ENCODE peak calls at places on chromosomes 16 and 17, in nine cellular contexts. One of them, this sample, is unnamed.

GRCh38 chr17:45160505-45161287 is 979 bp upstream of the HEXIM2 start:
- DNase-seq in activated CD4-positive, alpha-beta T cell treated with anti-CD3 and anti-CD28 coated beads, Interleukin-2, amount 10 ng/mL, durations not matched to agents 24 days and 14 days: peak; percentile 88
- DNase-seq in NCI-H460: peak; percentile 51
- DNase-seq in choroid plexus epithelial cell: peak; percentile 74
- DNase-seq in T-cell: peak; percentile 49
- DNase-seq in stimulated activated CD8-positive, alpha-beta memory T cell treated with anti-CD3 and anti-CD28 coated beads, Interleukin-7, amount 100 ng/mL, for 24 hours: no peak
- DNase-seq in stimulated activated CD4-positive, alpha-beta T cell treated with anti-CD3 and anti-CD28 coated beads, Interleukin-2, amount 100 ng/mL, for 48 hours: peak; percentile 39
- DNase-seq in progenitor cell of endocrine pancreas: peak; percentile 78
- DNase-seq in SHP77 treated with DMSO at 0.1 percent for 48 hours: no peak
- DNase-seq in this sample: peak; percentile 74

GRCh38 chr17:1627219-1627986 is 1.2 kb downstream of the SLC43A2 start:
- DNase-seq in activated CD4-positive, alpha-beta T cell treated with anti-CD3 and anti-CD28 coated beads, Interleukin-2, amount 10 ng/mL, durations not matched to agents 24 days and 14 days: peak; percentile 66
- DNase-seq in NCI-H460: no peak
- DNase-seq in choroid plexus epithelial cell: no peak
- DNase-seq in T-cell: no peak
- DNase-seq in stimulated activated CD8-positive, alpha-beta memory T cell treated with anti-CD3 and anti-CD28 coated beads, Interleukin-7, amount 100 ng/mL, for 24 hours: no peak
- DNase-seq in stimulated activated CD4-positive, alpha-beta T cell treated with anti-CD3 and anti-CD28 coated beads, Interleukin-2, amount 100 ng/mL, for 48 hours: no peak
- DNase-seq in progenitor cell of endocrine pancreas: no peak
- DNase-seq in SHP77 treated with DMSO at 0.1 percent for 48 hours: no peak
- DNase-seq in this sample: no peak

GRCh38 chr16:12613131-12613991 is 190.3 kb downstream of the CPPED1 start:
- DNase-seq in activated CD4-positive, alpha-beta T cell treated with anti-CD3 and anti-CD28 coated beads, Interleukin-2, amount 10 ng/mL, durations not matched to agents 24 days and 14 days: no peak
- DNase-seq in NCI-H460: no peak
- DNase-seq in choroid plexus epithelial cell: peak; percentile 8
- DNase-seq in T-cell: no peak
- DNase-seq in stimulated activated CD8-positive, alpha-beta memory T cell treated with anti-CD3 and anti-CD28 coated beads, Interleukin-7, amount 100 ng/mL, for 24 hours: no peak
- DNase-seq in stimulated activated CD4-positive, alpha-beta T cell treated with anti-CD3 and anti-CD28 coated beads, Interleukin-2, amount 100 ng/mL, for 48 hours: peak; percentile 37
- DNase-seq in progenitor cell of endocrine pancreas: no peak
- DNase-seq in SHP77 treated with DMSO at 0.1 percent for 48 hours: no peak
- DNase-seq in this sample: peak; percentile 13

GRCh38 chr16:8109510-8110369 is 480.6 kb downstream of the TMEM114 start:
- DNase-seq in activated CD4-positive, alpha-beta T cell treated with anti-CD3 and anti-CD28 coated beads, Interleukin-2, amount 10 ng/mL, durations not matched to agents 24 days and 14 days: no peak
- DNase-seq in NCI-H460: no peak
- DNase-seq in choroid plexus epithelial cell: no peak
- DNase-seq in T-cell: no peak
- DNase-seq in stimulated activated CD8-positive, alpha-beta memory T cell treated with anti-CD3 and anti-CD28 coated beads, Interleukin-7, amount 100 ng/mL, for 24 hours: no peak
- DNase-seq in stimulated activated CD4-positive, alpha-beta T cell treated with anti-CD3 and anti-CD28 coated beads, Interleukin-2, amount 100 ng/mL, for 48 hours: no peak
- DNase-seq in progenitor cell of endocrine pancreas: no peak
- DNase-seq in SHP77 treated with DMSO at 0.1 percent for 48 hours: peak; percentile 75
- DNase-seq in this sample: no peak

GRCh38 chr16:27474041-27474440 is 72.1 kb downstream of the IL21R start:
- DNase-seq in activated CD4-positive, alpha-beta T cell treated with anti-CD3 and anti-CD28 coated beads, Interleukin-2, amount 10 ng/mL, durations not matched to agents 24 days and 14 days: no peak
- DNase-seq in NCI-H460: no peak
- DNase-seq in choroid plexus epithelial cell: no peak
- DNase-seq in T-cell: no peak
- DNase-seq in stimulated activated CD8-positive, alpha-beta memory T cell treated with anti-CD3 and anti-CD28 coated beads, Interleukin-7, amount 100 ng/mL, for 24 hours: no peak
- DNase-seq in stimulated activated CD4-positive, alpha-beta T cell treated with anti-CD3 and anti-CD28 coated beads, Interleukin-2, amount 100 ng/mL, for 48 hours: no peak
- DNase-seq in progenitor cell of endocrine pancreas: no peak
- DNase-seq in SHP77 treated with DMSO at 0.1 percent for 48 hours: no peak
- DNase-seq in this sample: no peak

GRCh38 chr16:60203525-60204124 is 1469.5 kb upstream of the GOT2 start:
- DNase-seq in activated CD4-positive, alpha-beta T cell treated with anti-CD3 and anti-CD28 coated beads, Interleukin-2, amount 10 ng/mL, durations not matched to agents 24 days and 14 days: no peak
- DNase-seq in NCI-H460: peak; percentile 33
- DNase-seq in choroid plexus epithelial cell: peak; percentile 47
- DNase-seq in T-cell: no peak
- DNase-seq in stimulated activated CD8-positive, alpha-beta memory T cell treated with anti-CD3 and anti-CD28 coated beads, Interleukin-7, amount 100 ng/mL, for 24 hours: no peak
- DNase-seq in stimulated activated CD4-positive, alpha-beta T cell treated with anti-CD3 and anti-CD28 coated beads, Interleukin-2, amount 100 ng/mL, for 48 hours: no peak
- DNase-seq in progenitor cell of endocrine pancreas: no peak
- DNase-seq in SHP77 treated with DMSO at 0.1 percent for 48 hours: no peak
- DNase-seq in this sample: no peak

GRCh38 chr17:1112875-1113274 is 66.9 kb downstream of the ABR start:
- DNase-seq in activated CD4-positive, alpha-beta T cell treated with anti-CD3 and anti-CD28 coated beads, Interleukin-2, amount 10 ng/mL, durations not matched to agents 24 days and 14 days: no peak
- DNase-seq in NCI-H460: no peak
- DNase-seq in choroid plexus epithelial cell: no peak
- DNase-seq in T-cell: no peak
- DNase-seq in stimulated activated CD8-positive, alpha-beta memory T cell treated with anti-CD3 and anti-CD28 coated beads, Interleukin-7, amount 100 ng/mL, for 24 hours: no peak
- DNase-seq in stimulated activated CD4-positive, alpha-beta T cell treated with anti-CD3 and anti-CD28 coated beads, Interleukin-2, amount 100 ng/mL, for 48 hours: no peak
- DNase-seq in progenitor cell of endocrine pancreas: no peak
- DNase-seq in SHP77 treated with DMSO at 0.1 percent for 48 hours: no peak
- DNase-seq in this sample: no peak

GRCh38 chr17:45964634-45965033 is 34.4 kb upstream of the STH start:
- DNase-seq in activated CD4-positive, alpha-beta T cell treated with anti-CD3 and anti-CD28 coated beads, Interleukin-2, amount 10 ng/mL, durations not matched to agents 24 days and 14 days: no peak
- DNase-seq in NCI-H460: no peak
- DNase-seq in choroid plexus epithelial cell: no peak
- DNase-seq in T-cell: no peak
- DNase-seq in stimulated activated CD8-positive, alpha-beta memory T cell treated with anti-CD3 and anti-CD28 coated beads, Interleukin-7, amount 100 ng/mL, for 24 hours: no peak
- DNase-seq in stimulated activated CD4-positive, alpha-beta T cell treated with anti-CD3 and anti-CD28 coated beads, Interleukin-2, amount 100 ng/mL, for 48 hours: no peak
- DNase-seq in progenitor cell of endocrine pancreas: no peak
- DNase-seq in SHP77 treated with DMSO at 0.1 percent for 48 hours: no peak
- DNase-seq in this sample: no peak

GRCh38 chr17:45091778-45092425 is 30.8 kb downstream of the NMT1 start:
- DNase-seq in activated CD4-positive, alpha-beta T cell treated with anti-CD3 and anti-CD28 coated beads, Interleukin-2, amount 10 ng/mL, durations not matched to agents 24 days and 14 days: no peak
- DNase-seq in NCI-H460: no peak
- DNase-seq in choroid plexus epithelial cell: peak; percentile 48
- DNase-seq in T-cell: no peak
- DNase-seq in stimulated activated CD8-positive, alpha-beta memory T cell treated with anti-CD3 and anti-CD28 coated beads, Interleukin-7, amount 100 ng/mL, for 24 hours: no peak
- DNase-seq in stimulated activated CD4-positive, alpha-beta T cell treated with anti-CD3 and anti-CD28 coated beads, Interleukin-2, amount 100 ng/mL, for 48 hours: no peak
- DNase-seq in progenitor cell of endocrine pancreas: no peak
- DNase-seq in SHP77 treated with DMSO at 0.1 percent for 48 hours: no peak
- DNase-seq in this sample: no peak

GRCh38 chr17:59154335-59154720 is 658 bp downstream of the SKA2 start:
- DNase-seq in activated CD4-positive, alpha-beta T cell treated with anti-CD3 and anti-CD28 coated beads, Interleukin-2, amount 10 ng/mL, durations not matched to agents 24 days and 14 days: peak; percentile 84
- DNase-seq in NCI-H460: no peak
- DNase-seq in choroid plexus epithelial cell: peak; percentile 56
- DNase-seq in T-cell: peak; percentile 4
- DNase-seq in stimulated activated CD8-positive, alpha-beta memory T cell treated with anti-CD3 and anti-CD28 coated beads, Interleukin-7, amount 100 ng/mL, for 24 hours: no peak
- DNase-seq in stimulated activated CD4-positive, alpha-beta T cell treated with anti-CD3 and anti-CD28 coated beads, Interleukin-2, amount 100 ng/mL, for 48 hours: no peak
- DNase-seq in progenitor cell of endocrine pancreas: peak; percentile 16
- DNase-seq in SHP77 treated with DMSO at 0.1 percent for 48 hours: no peak
- DNase-seq in this sample: peak; percentile 44

GRCh38 chr17:6603746-6604325 is 36.7 kb downstream of the KIAA0753 start:
- DNase-seq in activated CD4-positive, alpha-beta T cell treated with anti-CD3 and anti-CD28 coated beads, Interleukin-2, amount 10 ng/mL, durations not matched to agents 24 days and 14 days: no peak
- DNase-seq in NCI-H460: no peak
- DNase-seq in choroid plexus epithelial cell: peak; percentile 63
- DNase-seq in T-cell: no peak
- DNase-seq in stimulated activated CD8-positive, alpha-beta memory T cell treated with anti-CD3 and anti-CD28 coated beads, Interleukin-7, amount 100 ng/mL, for 24 hours: no peak
- DNase-seq in stimulated activated CD4-positive, alpha-beta T cell treated with anti-CD3 and anti-CD28 coated beads, Interleukin-2, amount 100 ng/mL, for 48 hours: no peak
- DNase-seq in progenitor cell of endocrine pancreas: no peak
- DNase-seq in SHP77 treated with DMSO at 0.1 percent for 48 hours: no peak
- DNase-seq in this sample: peak; percentile 15

GRCh38 chr16:35751191-35751941 is 2292.0 kb downstream of the TP53TG3F start:
- DNase-seq in activated CD4-positive, alpha-beta T cell treated with anti-CD3 and anti-CD28 coated beads, Interleukin-2, amount 10 ng/mL, durations not matched to agents 24 days and 14 days: no peak
- DNase-seq in NCI-H460: no peak
- DNase-seq in choroid plexus epithelial cell: no peak
- DNase-seq in T-cell: no peak
- DNase-seq in stimulated activated CD8-positive, alpha-beta memory T cell treated with anti-CD3 and anti-CD28 coated beads, Interleukin-7, amount 100 ng/mL, for 24 hours: no peak
- DNase-seq in stimulated activated CD4-positive, alpha-beta T cell treated with anti-CD3 and anti-CD28 coated beads, Interleukin-2, amount 100 ng/mL, for 48 hours: no peak
- DNase-seq in progenitor cell of endocrine pancreas: no peak
- DNase-seq in SHP77 treated with DMSO at 0.1 percent for 48 hours: no peak
- DNase-seq in this sample: no peak

GRCh38 chr17:63442549-63443035 is 3.5 kb downstream of the CYB561 start:
- DNase-seq in activated CD4-positive, alpha-beta T cell treated with anti-CD3 and anti-CD28 coated beads, Interleukin-2, amount 10 ng/mL, durations not matched to agents 24 days and 14 days: no peak
- DNase-seq in NCI-H460: no peak
- DNase-seq in choroid plexus epithelial cell: no peak
- DNase-seq in T-cell: no peak
- DNase-seq in stimulated activated CD8-positive, alpha-beta memory T cell treated with anti-CD3 and anti-CD28 coated beads, Interleukin-7, amount 100 ng/mL, for 24 hours: no peak
- DNase-seq in stimulated activated CD4-positive, alpha-beta T cell treated with anti-CD3 and anti-CD28 coated beads, Interleukin-2, amount 100 ng/mL, for 48 hours: no peak
- DNase-seq in progenitor cell of endocrine pancreas: no peak
- DNase-seq in SHP77 treated with DMSO at 0.1 percent for 48 hours: no peak
- DNase-seq in this sample: no peak

GRCh38 chr17:69466905-69467630 is 52.6 kb downstream of the MAP2K6 start:
- DNase-seq in activated CD4-positive, alpha-beta T cell treated with anti-CD3 and anti-CD28 coated beads, Interleukin-2, amount 10 ng/mL, durations not matched to agents 24 days and 14 days: no peak
- DNase-seq in NCI-H460: peak; percentile 69
- DNase-seq in choroid plexus epithelial cell: peak; percentile 87
- DNase-seq in T-cell: no peak
- DNase-seq in stimulated activated CD8-positive, alpha-beta memory T cell treated with anti-CD3 and anti-CD28 coated beads, Interleukin-7, amount 100 ng/mL, for 24 hours: no peak
- DNase-seq in stimulated activated CD4-positive, alpha-beta T cell treated with anti-CD3 and anti-CD28 coated beads, Interleukin-2, amount 100 ng/mL, for 48 hours: no peak
- DNase-seq in progenitor cell of endocrine pancreas: no peak
- DNase-seq in SHP77 treated with DMSO at 0.1 percent for 48 hours: no peak
- DNase-seq in this sample: peak; percentile 42

GRCh38 chr16:1678500-1679098 is 520 bp downstream of the JPT2 start:
- DNase-seq in activated CD4-positive, alpha-beta T cell treated with anti-CD3 and anti-CD28 coated beads, Interleukin-2, amount 10 ng/mL, durations not matched to agents 24 days and 14 days: peak; percentile 84
- DNase-seq in NCI-H460: peak; percentile 24
- DNase-seq in choroid plexus epithelial cell: peak; percentile 43
- DNase-seq in T-cell: peak; percentile 44
- DNase-seq in stimulated activated CD8-positive, alpha-beta memory T cell treated with anti-CD3 and anti-CD28 coated beads, Interleukin-7, amount 100 ng/mL, for 24 hours: peak; percentile 18
- DNase-seq in stimulated activated CD4-positive, alpha-beta T cell treated with anti-CD3 and anti-CD28 coated beads, Interleukin-2, amount 100 ng/mL, for 48 hours: peak; percentile 24
- DNase-seq in progenitor cell of endocrine pancreas: no peak
- DNase-seq in SHP77 treated with DMSO at 0.1 percent for 48 hours: no peak
- DNase-seq in this sample: peak; percentile 45

GRCh38 chr17:57612202-57613071 is 132.7 kb downstream of the CCDC182 start:
- DNase-seq in activated CD4-positive, alpha-beta T cell treated with anti-CD3 and anti-CD28 coated beads, Interleukin-2, amount 10 ng/mL, durations not matched to agents 24 days and 14 days: no peak
- DNase-seq in NCI-H460: no peak
- DNase-seq in choroid plexus epithelial cell: no peak
- DNase-seq in T-cell: peak; percentile 12
- DNase-seq in stimulated activated CD8-positive, alpha-beta memory T cell treated with anti-CD3 and anti-CD28 coated beads, Interleukin-7, amount 100 ng/mL, for 24 hours: no peak
- DNase-seq in stimulated activated CD4-positive, alpha-beta T cell treated with anti-CD3 and anti-CD28 coated beads, Interleukin-2, amount 100 ng/mL, for 48 hours: no peak
- DNase-seq in progenitor cell of endocrine pancreas: no peak
- DNase-seq in SHP77 treated with DMSO at 0.1 percent for 48 hours: no peak
- DNase-seq in this sample: no peak

GRCh38 chr17:73571524-73572130 is 72.6 kb downstream of the SDK2 start:
- DNase-seq in activated CD4-positive, alpha-beta T cell treated with anti-CD3 and anti-CD28 coated beads, Interleukin-2, amount 10 ng/mL, durations not matched to agents 24 days and 14 days: no peak
- DNase-seq in NCI-H460: no peak
- DNase-seq in choroid plexus epithelial cell: no peak
- DNase-seq in T-cell: no peak
- DNase-seq in stimulated activated CD8-positive, alpha-beta memory T cell treated with anti-CD3 and anti-CD28 coated beads, Interleukin-7, amount 100 ng/mL, for 24 hours: no peak
- DNase-seq in stimulated activated CD4-positive, alpha-beta T cell treated with anti-CD3 and anti-CD28 coated beads, Interleukin-2, amount 100 ng/mL, for 48 hours: no peak
- DNase-seq in progenitor cell of endocrine pancreas: no peak
- DNase-seq in SHP77 treated with DMSO at 0.1 percent for 48 hours: no peak
- DNase-seq in this sample: no peak

This sample was measured in body of pancreas.